ENCODE peak calls at places on chromosomes 5 and 9, in six cellular contexts. C, Q, W, R, D and V are unnamed samples.
A peak's percentile ranks its signal among the peaks of the same experiment; 100 is the strongest.

GRCh38 chr9:99565203-99565602 is 256.5 kb upstream of the NR4A3 start:
- DNase-seq in R (no peak), W (no peak), Q (no peak), D (no peak), C (no peak), V (no peak)

GRCh38 chr5:62450259-62450658 is 37.7 kb downstream of the IPO11 start:
- DNase-seq in C (no peak), D (no peak), W (no peak), R (no peak), Q (no peak), V (no peak)

GRCh38 chr9:136245194-136246150 is at the start of gene QSOX2:
- DNase-seq in D (peak; percentile 11), C (peak; percentile 85), R (peak; percentile 89), W (peak; percentile 99), Q (peak; percentile 46), V (peak; percentile 70)

GRCh38 chr9:3224931-3225330 is 300.9 kb downstream of the RFX3 start:
- DNase-seq in Q (no peak), D (no peak), R (no peak), W (no peak), C (no peak), V (no peak)

GRCh38 chr5:130836729-130837660 is 328.1 kb downstream of the HINT1 start:
- DNase-seq in D (peak; percentile 13), W (no peak), Q (no peak), C (no peak), R (peak; percentile 4), V (no peak)

GRCh38 chr9:1978941-1979340 is 36.2 kb upstream of the SMARCA2 start:
- DNase-seq in Q (peak; percentile 11), R (no peak), D (no peak), C (no peak), W (peak; percentile 7), V (no peak)

GRCh38 chr5:7852542-7852941 is 1.6 kb upstream of the CFAP90 start:
- DNase-seq in W (no peak), C (no peak), Q (no peak), D (no peak), R (no peak), V (no peak)

GRCh38 chr9:121888438-121888775 is 204.7 kb downstream of the TTLL11 start:
- DNase-seq in C (no peak), Q (no peak), D (no peak), W (no peak), R (no peak), V (peak; percentile 26)

GRCh38 chr5:156366536-156366935 is 39.6 kb downstream of the SGCD start:
- DNase-seq in C (no peak), R (no peak), Q (no peak), W (no peak), D (no peak), V (no peak)

GRCh38 chr5:171954721-171955120 is 51.7 kb downstream of the FBXW11 start:
- DNase-seq in C (no peak), D (no peak), Q (no peak), W (no peak), R (no peak), V (no peak)

GRCh38 chr9:79598562-79599345 is 27.0 kb downstream of the TLE4 start:
- DNase-seq in D (no peak), Q (no peak), C (no peak), W (no peak), R (no peak), V (no peak)

GRCh38 chr9:30574355-30575151 is 1809.9 kb upstream of the ACO1 start:
- DNase-seq in R (no peak), D (no peak), W (no peak), Q (no peak), C (no peak), V (peak; percentile 1)

GRCh38 chr5:29697786-29698414 is 1495.6 kb upstream of the CDH6 start:
- DNase-seq in R (peak; percentile 8), W (peak; percentile 3), C (no peak), Q (peak; percentile 39), D (no peak), V (no peak)

GRCh38 chr9:105958587-105958986 is 264.2 kb downstream of the TMEM38B start:
- DNase-seq in Q (no peak), W (no peak), D (no peak), R (no peak), C (no peak), V (no peak)

GRCh38 chr9:93577045-93577939 is 908 bp downstream of the PHF2 start:
- DNase-seq in Q (no peak), C (no peak), W (peak; percentile 84), D (no peak), R (no peak), V (peak; percentile 23)

GRCh38 chr9:89483592-89484474 is 14.1 kb downstream of the SEMA4D start:
- DNase-seq in W (no peak), R (no peak), Q (no peak), D (no peak), C (no peak), V (no peak)

GRCh38 chr9:70868661-70869652 is 252.5 kb downstream of the TRPM3 start:
- DNase-seq in D (no peak), R (no peak), C (no peak), W (no peak), Q (no peak), V (no peak)

GRCh38 chr5:179608131-179608581 is 15.3 kb downstream of the HNRNPH1 start:
- DNase-seq in D (no peak), Q (no peak), R (no peak), W (no peak), C (no peak), V (no peak)

GRCh38 chr5:132371603-132371994 is 2.1 kb downstream of the SLC22A5 start:
- DNase-seq in D (no peak), C (no peak), R (peak; percentile 34), Q (no peak), W (no peak), V (no peak)

GRCh38 chr9:36213387-36213786 is 22.7 kb downstream of the CLTA start:
- DNase-seq in R (no peak), D (no peak), Q (no peak), C (no peak), W (no peak), V (no peak)

GRCh38 chr5:57341380-57341979 is 141.1 kb downstream of the ACTBL2 start:
- DNase-seq in D (no peak), C (no peak), Q (no peak), W (no peak), R (no peak), V (no peak)
- TF ChIP-seq CHD2 in D (no peak), C (no peak), Q (no peak), W (no peak), R (no peak), V (no peak)

GRCh38 chr5:150469718-150470470 is 20.4 kb upstream of the RPS14 start:
- DNase-seq in Q (no peak), D (no peak), R (no peak), C (no peak), W (no peak), V (peak; percentile 77)
- TF ChIP-seq EP300 in Q (no peak), D (no peak), R (no peak), C (no peak), W (no peak), V (no peak)

DNA sequence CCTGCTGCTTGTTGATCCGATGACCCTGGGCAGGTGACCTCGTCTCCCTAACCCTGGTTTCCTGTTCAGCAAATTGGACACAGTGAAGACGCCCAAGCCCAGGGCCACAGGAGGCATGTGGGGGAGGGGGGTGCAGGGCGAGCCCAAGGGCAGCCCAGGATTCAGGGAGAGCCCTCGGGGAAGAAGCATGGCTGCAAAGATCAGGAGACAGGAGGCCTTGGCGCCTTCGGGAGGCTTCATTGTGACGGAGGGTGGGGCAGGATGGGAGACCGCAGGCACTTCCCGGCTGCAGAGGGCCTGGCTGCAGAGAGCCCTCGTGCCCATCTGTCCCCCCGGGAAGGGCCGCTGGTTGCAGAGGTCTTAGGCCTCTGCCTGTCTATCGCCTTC is 6.2 kb downstream of the ASS1 start:
- DNase-seq in C (no peak), Q (no peak), R (no peak), D (no peak), W (no peak), V (no peak)
- TF ChIP-seq CHD2 in C (no peak), Q (no peak), R (no peak), D (no peak), W (no peak), V (no peak)

GRCh38 chr5:138732933-138733332 is 20.3 kb upstream of the CTNNA1 start:
- DNase-seq in C (no peak), D (no peak), Q (no peak), W (no peak), R (no peak), V (no peak)
- TF ChIP-seq EP300 in C (no peak), D (no peak), Q (no peak), W (no peak), R (no peak), V (no peak)

GRCh38 chr5:93964421-93964820 is 223.0 kb upstream of the POU5F2 start:
- DNase-seq in C (no peak), W (no peak), R (no peak), Q (no peak), D (no peak), V (no peak)

DNA sequence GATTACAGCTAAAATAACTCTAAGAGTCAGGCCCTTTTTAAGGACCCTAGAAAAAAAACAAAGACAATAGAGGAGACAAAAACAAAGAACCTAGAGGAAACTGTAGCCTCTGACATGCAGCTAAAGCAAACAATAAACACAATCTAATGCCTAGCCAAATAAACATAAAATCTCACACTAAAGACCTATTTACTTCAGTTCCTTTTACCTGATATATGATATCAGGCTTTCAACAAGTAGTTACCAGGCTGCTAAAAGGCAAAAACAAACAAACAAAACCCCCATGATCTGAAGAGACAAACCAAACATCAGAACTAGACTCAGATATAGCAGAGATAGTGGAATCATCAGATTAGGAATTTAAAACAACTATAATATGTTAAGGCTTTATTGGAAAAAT is 226.5 kb upstream of the POU5F2 start:
- DNase-seq in Q (no peak), C (no peak), R (no peak), D (no peak), W (no peak), V (no peak)
- TF ChIP-seq CHD2 in Q (no peak), C (no peak), R (no peak), D (no peak), W (no peak), V (no peak)

DNA sequence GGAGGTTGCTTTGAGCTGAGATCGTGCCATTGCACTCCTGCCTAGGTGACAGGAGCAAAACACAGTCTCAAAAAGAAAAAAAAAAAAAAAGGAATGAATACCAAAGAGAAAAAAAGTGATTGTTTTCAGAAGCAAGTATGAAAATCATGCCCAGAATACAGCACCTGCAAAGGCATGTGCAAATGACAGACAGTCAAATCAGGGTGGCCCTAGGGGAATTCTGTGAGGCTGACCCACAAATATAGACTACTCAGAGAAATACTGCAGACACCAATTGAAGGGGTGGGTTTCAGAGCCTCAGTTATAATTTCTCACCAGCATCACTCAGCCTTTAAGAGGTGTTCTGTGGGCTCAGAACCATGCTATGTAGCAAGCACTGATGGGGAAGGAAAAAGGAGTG is 28.6 kb downstream of the DCAF12 start:
- DNase-seq in R (no peak), W (no peak), Q (no peak), D (peak; percentile 31), C (no peak), V (no peak)
- TF ChIP-seq EP300 in R (no peak), W (no peak), Q (no peak), D (no peak), C (no peak), V (no peak)